ENCODE peak calls at places on chromosome X, in nine cellular contexts. P is COR-L47; D is EH; Y is central memory CD4-positive, alpha-beta T cell; G is GM19239; V is hepatocyte; B is lower lobe of right lung; K is mesothelial cell of epicardium; N is T-helper 1 cell. W is an unnamed sample.

GRCh38 chrX:19673334-19674040 is 158.2 kb upstream of the MAP3K15 start:
- DNase-seq in P (no peak), D (peak; percentile 97), Y (no peak), G (no peak), V (peak; percentile 60), B (no peak), K (no peak), N (no peak), W (peak; percentile 41)

GRCh38 chrX:140712413-140713173 is 3.0 kb downstream of the LINC00632 start:
- DNase-seq in P (no peak), D (peak; percentile 30), Y (peak; percentile 19), G (no peak), V (peak; percentile 86), B (peak; percentile 68), K (peak; percentile 92), N (no peak), W (peak; percentile 1)

GRCh38 chrX:53184836-53185235 is 40.2 kb downstream of the KDM5C start:
- DNase-seq in P (no peak), D (peak; percentile 76), Y (no peak), G (no peak), V (no peak), B (no peak), K (no peak), N (no peak), W (no peak)

GRCh38 chrX:30612250-30612655 is 34.7 kb upstream of the TASL start:
- DNase-seq in P (no peak), D (no peak), Y (no peak), G (no peak), V (no peak), B (peak; percentile 48), K (no peak), N (no peak), W (no peak)

GRCh38 chrX:131812847-131813825 is 210.0 kb upstream of the STK26 start:
- DNase-seq in P (no peak), D (no peak), Y (peak; percentile 95), G (peak; percentile 38), V (no peak), B (no peak), K (no peak), N (peak; percentile 93), W (no peak)

GRCh38 chrX:121122332-121122731 is 74.9 kb downstream of the GLUD2 start:
- DNase-seq in P (no peak), D (no peak), Y (no peak), G (no peak), V (no peak), B (no peak), K (no peak), N (no peak), W (no peak)

GRCh38 chrX:136687457-136687856 is 39.5 kb downstream of the CD40LG start:
- DNase-seq in P (no peak), D (no peak), Y (peak; percentile 38), G (no peak), V (no peak), B (no peak), K (no peak), N (no peak), W (no peak)

GRCh38 chrX:129737921-129738320 is 858 bp upstream of the XPNPEP2 start:
- DNase-seq in P (no peak), D (peak; percentile 61), Y (no peak), G (no peak), V (no peak), B (no peak), K (no peak), N (peak; percentile 14), W (no peak)

GRCh38 chrX:17779434-17779833 is 42.1 kb downstream of the SCML1 start:
- DNase-seq in P (no peak), D (no peak), Y (no peak), G (no peak), V (no peak), B (no peak), K (no peak), N (no peak), W (no peak)

GRCh38 chrX:48971325-48972213 is at the start of gene KCND1:
- DNase-seq in P (peak; percentile 65), D (peak; percentile 71), Y (no peak), G (no peak), V (peak; percentile 38), B (no peak), K (peak; percentile 41), N (no peak), W (no peak)

GRCh38 chrX:23331701-23332100 is 2.9 kb upstream of the PTCHD1 start:
- DNase-seq in P (no peak), D (no peak), Y (no peak), G (no peak), V (peak; percentile 6), B (no peak), K (no peak), N (no peak), W (no peak)

GRCh38 chrX:4932790-4933189 is 1219.3 kb upstream of the PRKX start:
- DNase-seq in P (no peak), D (no peak), Y (no peak), G (no peak), V (no peak), B (no peak), K (no peak), N (no peak), W (no peak)

GRCh38 chrX:23785564-23785963 is 2.6 kb downstream of the SAT1 start:
- DNase-seq in P (no peak), D (no peak), Y (no peak), G (no peak), V (no peak), B (no peak), K (no peak), N (no peak), W (no peak)

GRCh38 chrX:73647212-73647611 is 84.2 kb downstream of the CHIC1 start:
- DNase-seq in P (no peak), D (no peak), Y (no peak), G (no peak), V (no peak), B (no peak), K (no peak), N (no peak), W (no peak)

GRCh38 chrX:103400931-103401330 is 24.6 kb downstream of the BEX3 start:
- DNase-seq in P (no peak), D (no peak), Y (no peak), G (no peak), V (no peak), B (no peak), K (no peak), N (no peak), W (no peak)

GRCh38 chrX:10102046-10102704 is 54.6 kb upstream of the CLCN4 start:
- DNase-seq in P (no peak), D (no peak), Y (no peak), G (no peak), V (no peak), B (no peak), K (no peak), N (no peak), W (no peak)

GRCh38 chrX:115689931-115690330 is 129.0 kb downstream of the PLS3 start:
- DNase-seq in P (no peak), D (peak; percentile 59), Y (no peak), G (no peak), V (peak; percentile 9), B (no peak), K (no peak), N (no peak), W (no peak)

GRCh38 chrX:107687445-107687844 is 59.1 kb downstream of the PRPS1 start:
- DNase-seq in P (no peak), D (no peak), Y (no peak), G (no peak), V (no peak), B (no peak), K (no peak), N (no peak), W (no peak)

GRCh38 chrX:154013614-154014360 is 5.9 kb downstream of the IRAK1 start:
- DNase-seq in P (no peak), D (peak; percentile 41), Y (peak; percentile 52), G (no peak), V (peak; percentile 56), B (peak; percentile 56), K (peak; percentile 60), N (peak; percentile 51), W (peak; percentile 49)

GRCh38 chrX:149682031-149682430 is 29.8 kb upstream of the MAGEA11 start:
- DNase-seq in P (no peak), D (no peak), Y (no peak), G (no peak), V (no peak), B (no peak), K (no peak), N (no peak), W (no peak)

GRCh38 chrX:487836-488235 is 101.1 kb upstream of the PPP2R3B start:
- DNase-seq in P (no peak), D (no peak), Y (no peak), G (no peak), V (no peak), B (no peak), K (no peak), N (no peak), W (no peak)

GRCh38 chrX:80334583-80334982 is 85.7 kb upstream of the TENT5D start:
- DNase-seq in P (no peak), D (no peak), Y (no peak), G (no peak), V (no peak), B (no peak), K (no peak), N (no peak), W (no peak)

W was measured in Caco-2.